ENCODE peak calls at places on chromosome 13, in five cellular contexts. L, K, V, F and P are unnamed samples.

GRCh38 chr13:21203132-21203531 is 26.7 kb downstream of the MRPL57 start:
- DNase-seq in L (no peak), K (no peak), V (no peak), F (peak), P (no peak)

GRCh38 chr13:46361535-46361934 is 25.5 kb downstream of the RUBCNL start:
- DNase-seq in L (no peak), K (no peak), V (no peak), F (no peak), P (no peak)

GRCh38 chr13:27821566-27821965 is 29.3 kb downstream of the GSX1 start:
- DNase-seq in L (no peak), K (peak), V (peak), F (peak), P (no peak)

GRCh38 chr13:101614491-101614890 is 162.0 kb downstream of the ITGBL1 start:
- DNase-seq in L (no peak), K (no peak), V (no peak), F (no peak), P (no peak)

GRCh38 chr13:51603716-51604115 is 19.5 kb downstream of the WDFY2 start:
- DNase-seq in L (no peak), K (no peak), V (no peak), F (no peak), P (no peak)

GRCh38 chr13:112575680-112576079 is 12.3 kb downstream of the TUBGCP3 start:
- DNase-seq in L (no peak), K (peak), V (no peak), F (no peak), P (no peak)

GRCh38 chr13:75847588-75847987 is 211.5 kb downstream of the LMO7 start:
- DNase-seq in L (no peak), K (no peak), V (no peak), F (no peak), P (no peak)

GRCh38 chr13:97231832-97232201 is 9.7 kb downstream of the MBNL2 start:
- DNase-seq in L (no peak), K (no peak), V (no peak), F (no peak), P (no peak)

GRCh38 chr13:35356572-35356971 is 119.9 kb downstream of the MAB21L1 start:
- DNase-seq in L (no peak), K (no peak), V (no peak), F (no peak), P (no peak)

GRCh38 chr13:69101841-69102240 is 1005.8 kb upstream of the ATXN8OS start:
- DNase-seq in L (no peak), K (no peak), V (no peak), F (no peak), P (no peak)

GRCh38 chr13:45156565-45157361 is 36.5 kb downstream of the GTF2F2 start:
- DNase-seq in L (no peak), K (no peak), V (no peak), F (no peak), P (no peak)

GRCh38 chr13:42394361-42395065 is 122.6 kb downstream of the AKAP11 start:
- DNase-seq in L (no peak), K (no peak), V (no peak), F (no peak), P (no peak)

GRCh38 chr13:30871713-30872029 is 34.4 kb upstream of the MEDAG start:
- DNase-seq in L (no peak), K (no peak), V (no peak), F (no peak), P (no peak)

GRCh38 chr13:40149611-40150283 is 494.3 kb downstream of the COG6 start:
- DNase-seq in L (no peak), K (no peak), V (no peak), F (peak), P (no peak)

GRCh38 chr13:57739791-57740190 is 108.2 kb downstream of the PCDH17 start:
- DNase-seq in L (no peak), K (no peak), V (no peak), F (peak), P (no peak)

GRCh38 chr13:22262328-22262920 is 591.6 kb downstream of the FGF9 start:
- DNase-seq in L (no peak), K (no peak), V (no peak), F (no peak), P (no peak)

GRCh38 chr13:27395007-27395510 is 29.4 kb upstream of the GTF3A start:
- DNase-seq in L (no peak), K (no peak), V (no peak), F (no peak), P (no peak)

GRCh38 chr13:80737513-80737912 is 396.6 kb upstream of the SPRY2 start:
- DNase-seq in L (no peak), K (no peak), V (no peak), F (no peak), P (no peak)

GRCh38 chr13:40243047-40243446 is 423.4 kb downstream of the FOXO1 start:
- DNase-seq in L (no peak), K (no peak), V (no peak), F (no peak), P (no peak)

GRCh38 chr13:27403727-27404385 is 20.6 kb upstream of the GTF3A start:
- DNase-seq in L (no peak), K (no peak), V (no peak), F (peak), P (no peak)

GRCh38 chr13:57633950-57634828 is 2.6 kb downstream of the PCDH17 start:
- DNase-seq in L (no peak), K (peak), V (peak), F (no peak), P (no peak)

GRCh38 chr13:49124693-49125304 is 95.3 kb upstream of the MLNR start:
- DNase-seq in L (no peak), K (no peak), V (no peak), F (no peak), P (no peak)

GRCh38 chr13:49125964-49126363 is 94.2 kb upstream of the MLNR start:
- DNase-seq in L (no peak), K (no peak), V (no peak), F (no peak), P (no peak)
- H2BK12ac ChIP-seq in L (no peak), K (no peak), V (no peak), F (no peak), P (no peak)

GRCh38 chr13:113890758-113891480 is 27.0 kb upstream of the GAS6 start:
- DNase-seq in L (no peak), K (no peak), V (no peak), F (no peak), P (no peak)
- H4K91ac ChIP-seq in L (no peak), K (no peak), V (no peak), F (no peak), P (no peak)

DNA sequence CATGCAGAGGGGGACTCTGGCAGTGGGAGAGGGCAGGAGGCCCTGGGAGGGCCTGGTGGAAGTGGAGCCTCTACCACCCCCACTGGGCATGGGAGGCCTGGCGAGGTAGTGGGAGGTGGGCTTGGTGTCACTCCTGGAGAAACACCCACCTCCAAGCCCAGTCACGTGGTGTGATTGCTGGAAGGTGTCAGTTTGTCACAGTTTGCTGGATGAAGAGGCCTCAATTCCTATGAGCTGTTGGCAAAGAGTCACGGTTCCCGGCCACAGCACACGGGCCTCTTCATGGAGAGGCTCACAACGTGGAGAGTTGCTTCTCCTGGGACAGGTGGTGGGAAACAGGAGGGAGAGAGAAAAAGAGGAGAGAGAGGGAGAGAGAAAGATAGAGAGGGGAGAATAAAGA is 684.1 kb upstream of the ARGLU1 start:
- DNase-seq in L (no peak), K (no peak), V (no peak), F (no peak), P (no peak)
- H2BK120ac ChIP-seq in L (no peak), K (no peak), V (no peak), F (peak), P (no peak)

DNA sequence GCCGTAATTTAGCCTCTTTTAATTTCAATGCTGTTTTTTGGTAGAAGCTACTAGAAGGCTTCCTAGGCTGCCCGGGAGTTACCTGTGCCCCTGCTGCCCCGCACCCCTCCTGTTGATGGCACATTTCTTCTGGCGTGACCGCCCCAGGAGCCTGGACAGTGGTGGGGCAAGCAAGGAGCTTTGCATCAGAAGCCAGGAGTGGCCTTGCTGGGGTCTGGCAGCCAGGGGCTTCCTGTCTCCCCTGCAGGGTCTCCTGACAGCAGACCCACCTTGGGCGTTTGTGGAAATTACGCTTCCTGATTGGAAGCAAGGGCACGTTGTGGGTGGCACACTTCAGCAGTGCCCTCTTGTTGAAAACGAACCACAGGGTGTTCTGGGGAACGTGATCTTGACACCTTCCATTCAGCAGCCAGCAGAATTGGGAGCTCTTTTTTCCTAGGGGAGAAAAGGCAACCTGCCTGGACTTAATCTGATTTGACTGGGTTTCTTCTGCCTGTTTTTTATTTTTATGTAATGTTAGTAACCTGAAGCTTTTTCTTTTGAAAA is 90.0 kb upstream of the TEX29 start:
- DNase-seq in L (no peak), K (no peak), V (no peak), F (no peak), P (no peak)
- H2BK12ac ChIP-seq in L (no peak), K (no peak), V (no peak), F (no peak), P (no peak)

GRCh38 chr13:23793711-23794110 is 95.5 kb downstream of the MIPEP start:
- DNase-seq in L (no peak), K (no peak), V (no peak), F (no peak), P (no peak)
- H4K91ac ChIP-seq in L (no peak), K (no peak), V (no peak), F (no peak), P (no peak)

GRCh38 chr13:99991013-99991805 is 9.6 kb downstream of the ZIC2 start:
- DNase-seq in L (no peak), K (peak), V (peak), F (no peak), P (peak)
- H2BK120ac ChIP-seq in L (no peak), K (no peak), V (peak), F (no peak), P (no peak)